ENCODE peak calls at places on chromosome 14, in four cellular contexts. S is activated naive CD4-positive, alpha-beta T cell treated with anti-CD3 and anti-CD28 coated beads, Interleukin-2, amount 50 U/mL, for 72 hours; G is H4; J is cardiac muscle cell. Z is an unnamed sample.

GRCh38 chr14:56199095-56199975 is 81.1 kb downstream of the PELI2 start:
- DNase-seq in G (peak; percentile 99), S (no peak), J (no peak), Z (no peak)

GRCh38 chr14:65373671-65374039 is 38.9 kb upstream of the FUT8 start:
- DNase-seq in G (no peak), S (no peak), J (no peak), Z (no peak)

GRCh38 chr14:94632305-94632590 is 20.1 kb downstream of the SERPINA3 start:
- DNase-seq in J (no peak), G (no peak), S (no peak), Z (no peak)

GRCh38 chr14:103104654-103105511 is 10.4 kb downstream of the EXOC3L4 start:
- DNase-seq in G (no peak), J (peak; percentile 72), S (peak; percentile 83), Z (peak; percentile 75)

GRCh38 chr14:49050836-49051235 is 535.3 kb downstream of the RPS29 start:
- DNase-seq in S (no peak), G (no peak), J (no peak), Z (no peak)

GRCh38 chr14:76434220-76434619 is 58.3 kb downstream of the ESRRB start:
- DNase-seq in S (no peak), G (no peak), J (no peak), Z (no peak)

GRCh38 chr14:58784946-58785345 is 147.2 kb downstream of the DACT1 start:
- DNase-seq in J (no peak), G (no peak), S (no peak), Z (no peak)

GRCh38 chr14:77980475-77981321 is 180.8 kb downstream of the ADCK1 start:
- DNase-seq in G (no peak), S (peak; percentile 9), J (peak; percentile 31), Z (peak; percentile 69)

GRCh38 chr14:101226265-101226602 is 322.7 kb upstream of the RTL1 start:
- DNase-seq in G (no peak), S (no peak), J (no peak), Z (no peak)

GRCh38 chr14:61462566-61463195 is 141.3 kb downstream of the PRKCH start:
- DNase-seq in S (no peak), G (peak; percentile 63), J (peak; percentile 85), Z (no peak)

GRCh38 chr14:24297190-24297964 is 2.2 kb downstream of the DHRS1 start:
- DNase-seq in J (peak; percentile 43), G (peak; percentile 44), S (no peak), Z (no peak)

GRCh38 chr14:63276492-63277342 is 42.0 kb downstream of the GPHB5 start:
- DNase-seq in S (no peak), J (peak; percentile 56), G (peak; percentile 50), Z (no peak)

GRCh38 chr14:70882771-70883492 is 24.3 kb upstream of the PCNX1 start:
- DNase-seq in S (no peak), J (no peak), G (peak; percentile 66), Z (peak; percentile 39)

GRCh38 chr14:54768501-54768900 is 134.1 kb downstream of the GCH1 start:
- DNase-seq in J (no peak), S (no peak), G (no peak), Z (no peak)

Z was measured in lung.